ENCODE peak calls at places on chromosomes 5 and 9, in four cellular contexts. K, N, M and S are unnamed samples.
A peak's percentile ranks its signal among the peaks of the same experiment; 100 is the strongest.

GRCh38 chr5:168417731-168418429 is 68.4 kb upstream of the RARS1 start:
- DNase-seq in K (no peak), N (no peak), M (no peak), S (no peak)

GRCh38 chr5:145863005-145863404 is 9.8 kb downstream of the GRXCR2 start:
- DNase-seq in K (no peak), N (no peak), M (no peak), S (no peak)

GRCh38 chr9:130191749-130192120 is 19.5 kb downstream of the NCS1 start:
- DNase-seq in K (no peak), N (no peak), M (no peak), S (no peak)

GRCh38 chr5:88952996-88953643 is 70.1 kb upstream of the MEF2C start:
- DNase-seq in K (no peak), N (no peak), M (no peak), S (peak; percentile 22)

GRCh38 chr5:39283231-39283818 is 64.0 kb upstream of the FYB1 start:
- DNase-seq in K (peak; percentile 9), N (peak; percentile 78), M (peak; percentile 59), S (peak; percentile 75)

GRCh38 chr5:173831196-173831914 is 56.8 kb upstream of the CPEB4 start:
- DNase-seq in K (no peak), N (no peak), M (no peak), S (no peak)

GRCh38 chr5:56405116-56405515 is 172.0 kb upstream of the ANKRD55 start:
- DNase-seq in K (peak; percentile 9), N (no peak), M (no peak), S (no peak)

GRCh38 chr5:172494630-172495505 is 40.5 kb upstream of the SH3PXD2B start:
- DNase-seq in K (no peak), N (no peak), M (no peak), S (no peak)

GRCh38 chr9:122084276-122084675 is 8.8 kb downstream of the TTLL11 start:
- DNase-seq in K (no peak), N (no peak), M (no peak), S (no peak)
- H3K4me3 ChIP-seq in K (no peak overlapping the region), N (no peak overlapping the region), M (no peak overlapping the region), S (no peak overlapping the region)

GRCh38 chr9:89236955-89237573 is 58.4 kb upstream of the SHC3 start:
- DNase-seq in K (no peak), N (no peak), M (no peak), S (no peak)

GRCh38 chr9:89234636-89235035 is 56.0 kb upstream of the SHC3 start:
- DNase-seq in K (no peak), N (peak; percentile 59), M (peak; percentile 27), S (peak; percentile 71)

DNA sequence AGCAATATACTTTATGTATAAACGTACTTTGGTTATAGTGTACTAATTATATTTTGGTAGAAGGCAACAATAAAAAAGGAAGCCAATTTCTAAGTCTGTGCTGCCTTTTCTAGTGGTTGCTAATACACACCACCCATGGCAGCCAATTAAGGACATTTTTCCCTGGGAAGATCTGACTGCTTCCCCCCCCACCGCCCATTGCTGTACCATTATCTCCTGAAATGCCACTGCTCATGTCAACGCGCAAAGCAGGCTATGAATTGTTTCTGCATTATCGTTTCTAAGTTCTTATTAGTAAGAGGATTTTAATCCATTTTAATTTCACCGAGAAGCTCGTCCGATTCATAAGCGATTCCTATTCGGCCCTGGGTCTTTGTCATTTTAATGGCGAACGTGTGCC is 55.6 kb upstream of the SHC3 start:
- DNase-seq in K (no peak), N (no peak), M (no peak), S (no peak)
- H3K4me3 ChIP-seq in K (no peak overlapping the region), N (peak overlapping the region; percentile 3), M (peak overlapping the region; percentile 12), S (no peak overlapping the region)

DNA sequence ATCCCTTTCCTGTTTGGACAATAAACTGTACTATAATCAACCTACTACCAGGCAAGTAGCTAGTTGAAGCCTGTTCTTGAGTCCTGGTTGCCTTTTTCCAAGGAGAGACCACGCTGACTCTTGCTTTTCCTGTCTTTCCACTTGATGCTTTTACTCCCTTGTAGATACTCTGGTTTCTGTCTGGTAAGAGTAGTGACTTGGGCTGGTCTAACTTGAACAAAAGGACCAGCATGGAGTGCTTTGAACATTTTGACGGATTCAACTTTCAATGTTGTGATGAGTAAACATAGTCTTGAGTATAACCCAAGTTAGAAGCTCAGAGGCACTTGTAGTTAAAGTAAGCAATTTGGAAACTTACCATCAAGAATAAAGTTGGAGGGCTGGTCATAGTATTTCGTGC is 464.3 kb downstream of the GADD45G start:
- DNase-seq in K (no peak), N (no peak), M (no peak), S (no peak)
- H3K4me3 ChIP-seq in K (no peak overlapping the region), N (no peak overlapping the region), M (no peak overlapping the region), S (no peak overlapping the region)

GRCh38 chr9:73038089-73038509 is 85.2 kb upstream of the ALDH1A1 start:
- DNase-seq in K (no peak), N (no peak), M (no peak), S (no peak)
- H3K4me3 ChIP-seq in K (no peak overlapping the region), N (no peak overlapping the region), M (no peak overlapping the region), S (no peak overlapping the region)